ENCODE peak calls at places on chromosomes 5 and 9, in eight cellular contexts. R is HCT116, O is A549, M is HepG2, X is K562, H is GM12878, A is H1, U is endothelial cell of umbilical vein. W is an unnamed sample.

GRCh38 chr9:34907044-34907443 is 51.0 kb upstream of the PHF24 start:
- DNase-seq in R (no peak), O (no peak), M (no peak), X (no peak), H (no peak), A (no peak), U (no peak), W (no peak)

GRCh38 chr9:129258823-129259301 is 80.8 kb upstream of the IER5L start:
- DNase-seq in R (no peak), O (no peak), M (no peak), X (no peak), H (no peak), A (no peak), U (no peak), W (no peak)

GRCh38 chr5:127988149-127988755 is 95.3 kb upstream of the SLC12A2 start:
- DNase-seq in R (peak), O (peak), M (peak), X (no peak), H (no peak), A (no peak), U (peak), W (no peak)

GRCh38 chr9:113547501-113547900 is 84.0 kb downstream of the RGS3 start:
- DNase-seq in R (no peak), O (no peak), M (no peak), X (no peak), H (no peak), A (no peak), U (no peak), W (no peak)

GRCh38 chr9:104608336-104608735 is 2.9 kb upstream of the OR13C2 start:
- DNase-seq in R (no peak), O (no peak), M (no peak), X (no peak), H (no peak), A (no peak), U (no peak), W (peak)

GRCh38 chr5:141488591-141489478 is at the start of gene PCDHGC5:
- DNase-seq in R (no peak), O (no peak), M (no peak), X (no peak), H (no peak), A (no peak), U (no peak), W (no peak)

GRCh38 chr5:108641596-108641995 is 106.1 kb upstream of the FER start:
- DNase-seq in R (no peak), O (no peak), M (no peak), X (no peak), H (no peak), A (no peak), U (no peak), W (no peak)

GRCh38 chr5:66967102-66967501 is 229.5 kb downstream of the CD180 start:
- DNase-seq in R (no peak), O (no peak), M (no peak), X (no peak), H (no peak), A (no peak), U (no peak), W (no peak)

GRCh38 chr5:73031839-73032238 is 76.0 kb downstream of the FCHO2 start:
- DNase-seq in R (peak), O (no peak), M (no peak), X (no peak), H (no peak), A (no peak), U (peak), W (no peak)

GRCh38 chr9:121737481-121737931 is 86.1 kb downstream of the DAB2IP start:
- DNase-seq in R (no peak), O (no peak), M (no peak), X (no peak), H (no peak), A (no peak), U (no peak), W (no peak)

GRCh38 chr9:121736964-121737462 is 85.6 kb downstream of the DAB2IP start:
- DNase-seq in R (no peak), O (peak), M (peak), X (peak), H (no peak), A (no peak), U (no peak), W (no peak)

GRCh38 chr9:121735065-121735791 is 83.8 kb downstream of the DAB2IP start:
- DNase-seq in R (no peak), O (peak), M (peak), X (peak), H (no peak), A (peak), U (peak), W (peak)

GRCh38 chr9:121735792-121736130 is 84.3 kb downstream of the DAB2IP start:
- DNase-seq in R (no peak), O (peak), M (no peak), X (no peak), H (no peak), A (no peak), U (no peak), W (no peak)

GRCh38 chr9:121736147-121736721 is 84.8 kb downstream of the DAB2IP start:
- DNase-seq in R (no peak), O (peak), M (no peak), X (peak), H (no peak), A (no peak), U (no peak), W (no peak)
- H3K4me3 ChIP-seq in R (peak), O (peak), M (peak), X (no peak), H (no peak), A (peak), U (peak), W (no peak)

GRCh38 chr5:172641359-172642045 is 439 bp downstream of the NEURL1B start:
- DNase-seq in R (no peak), O (peak), M (no peak), X (no peak), H (no peak), A (no peak), U (no peak), W (no peak)

GRCh38 chr5:172642511-172642910 is 1.4 kb downstream of the NEURL1B start:
- DNase-seq in R (no peak), O (no peak), M (no peak), X (no peak), H (no peak), A (no peak), U (no peak), W (no peak)

GRCh38 chr5:172640139-172640538 is 924 bp upstream of the NEURL1B start:
- DNase-seq in R (no peak), O (no peak), M (no peak), X (no peak), H (no peak), A (no peak), U (no peak), W (no peak)

GRCh38 chr5:172642046-172642409 is 965 bp downstream of the NEURL1B start:
- DNase-seq in R (no peak), O (no peak), M (no peak), X (no peak), H (no peak), A (no peak), U (no peak), W (no peak)

DNA sequence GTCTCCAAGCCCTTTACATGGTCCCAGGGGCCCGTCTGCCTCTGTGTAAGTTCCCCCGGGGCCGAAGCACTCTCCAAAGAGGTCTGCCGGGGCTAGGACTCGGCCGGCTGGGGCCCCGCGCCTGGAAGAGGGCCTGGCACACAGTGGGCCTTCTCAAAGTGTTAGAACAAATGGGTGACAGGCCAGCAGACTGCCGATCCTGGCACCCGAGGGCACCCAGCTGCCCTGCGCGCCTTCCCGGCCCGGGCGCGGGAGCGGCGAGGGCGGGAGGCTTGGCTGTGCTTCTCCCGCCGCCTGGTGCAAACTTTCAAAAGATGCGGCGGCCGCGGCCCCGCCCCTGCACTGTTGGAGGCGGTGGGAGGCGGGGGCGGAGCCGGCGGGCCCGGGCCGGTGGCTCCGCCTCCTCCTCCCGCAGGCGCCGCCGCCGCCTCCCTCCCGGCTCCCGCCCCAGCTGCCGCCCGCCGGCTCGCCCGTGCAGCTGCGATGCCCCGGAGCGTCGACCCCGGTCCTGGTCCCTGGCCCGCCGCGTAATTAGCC is at the start of gene NEURL1B:
- DNase-seq in R (peak), O (peak), M (peak), X (peak), H (no peak), A (no peak), U (peak), W (peak)
- TF ChIP-seq POLR2A in R (no peak), O (no peak), M (no peak), X (no peak), H (peak), A (no peak), U (no peak), W (no peak)

DNA sequence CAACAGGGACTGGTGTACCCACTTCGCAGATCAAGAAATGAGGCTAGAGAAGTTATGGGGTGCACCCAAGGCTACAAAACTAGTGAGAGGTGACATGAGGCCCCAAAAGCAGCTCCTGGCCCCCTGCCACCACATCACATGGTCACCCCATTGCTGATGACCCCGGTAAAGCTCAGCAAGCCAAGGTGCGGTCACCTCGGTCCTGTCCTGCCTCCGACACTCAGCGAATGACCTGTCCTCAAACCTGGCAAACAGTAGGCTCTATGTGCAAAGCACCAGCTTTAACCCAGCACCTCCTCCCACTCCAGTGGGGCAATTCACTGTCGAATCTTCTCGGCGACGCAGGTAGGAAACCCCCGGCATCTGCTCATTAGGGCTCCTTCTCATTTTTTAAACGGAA is 307.4 kb downstream of the RAB3C start:
- DNase-seq in R (no peak), O (peak), M (no peak), X (no peak), H (no peak), A (no peak), U (no peak), W (no peak)
- TF ChIP-seq MAX in R (no peak), O (peak), M (no peak), X (no peak), H (no peak), A (no peak), U (no peak), W (no peak)

GRCh38 chr9:8570776-8571175 is 771.2 kb upstream of the DMAC1 start:
- DNase-seq in R (no peak), O (no peak), M (no peak), X (no peak), H (no peak), A (no peak), U (no peak), W (no peak)

GRCh38 chr9:8569832-8570231 is 770.3 kb upstream of the DMAC1 start:
- DNase-seq in R (no peak), O (no peak), M (no peak), X (no peak), H (no peak), A (no peak), U (no peak), W (no peak)

GRCh38 chr9:8567963-8568579 is 768.5 kb upstream of the DMAC1 start:
- DNase-seq in R (no peak), O (no peak), M (no peak), X (no peak), H (no peak), A (no peak), U (no peak), W (no peak)

GRCh38 chr9:8560560-8561525 is 761.3 kb upstream of the DMAC1 start:
- DNase-seq in R (no peak), O (peak), M (no peak), X (no peak), H (no peak), A (no peak), U (no peak), W (no peak)

DNA sequence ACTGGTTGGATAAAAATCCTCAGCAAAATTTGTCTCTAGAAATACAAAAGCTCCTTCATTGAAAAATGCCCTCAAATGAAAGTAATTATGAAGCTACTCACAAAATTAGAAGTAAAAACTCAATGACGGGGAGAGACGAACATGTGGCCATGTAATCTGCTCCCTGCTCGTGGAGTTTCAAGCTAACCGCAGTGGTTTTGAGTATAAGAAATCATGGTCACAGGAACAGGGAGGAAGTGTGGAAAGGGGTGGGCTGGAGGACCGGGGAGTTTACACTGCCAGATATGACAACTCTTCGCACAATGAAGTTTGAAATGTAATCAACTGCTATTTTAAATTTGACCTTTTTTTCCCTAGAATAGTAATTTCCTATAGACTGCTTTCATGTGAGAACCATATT is 765.4 kb upstream of the DMAC1 start:
- DNase-seq in R (no peak), O (no peak), M (no peak), X (no peak), H (no peak), A (no peak), U (no peak), W (no peak)
- H3K4me3 ChIP-seq in R (no peak), O (no peak), M (no peak), X (no peak), H (no peak), A (no peak), U (no peak), W (no peak)

DNA sequence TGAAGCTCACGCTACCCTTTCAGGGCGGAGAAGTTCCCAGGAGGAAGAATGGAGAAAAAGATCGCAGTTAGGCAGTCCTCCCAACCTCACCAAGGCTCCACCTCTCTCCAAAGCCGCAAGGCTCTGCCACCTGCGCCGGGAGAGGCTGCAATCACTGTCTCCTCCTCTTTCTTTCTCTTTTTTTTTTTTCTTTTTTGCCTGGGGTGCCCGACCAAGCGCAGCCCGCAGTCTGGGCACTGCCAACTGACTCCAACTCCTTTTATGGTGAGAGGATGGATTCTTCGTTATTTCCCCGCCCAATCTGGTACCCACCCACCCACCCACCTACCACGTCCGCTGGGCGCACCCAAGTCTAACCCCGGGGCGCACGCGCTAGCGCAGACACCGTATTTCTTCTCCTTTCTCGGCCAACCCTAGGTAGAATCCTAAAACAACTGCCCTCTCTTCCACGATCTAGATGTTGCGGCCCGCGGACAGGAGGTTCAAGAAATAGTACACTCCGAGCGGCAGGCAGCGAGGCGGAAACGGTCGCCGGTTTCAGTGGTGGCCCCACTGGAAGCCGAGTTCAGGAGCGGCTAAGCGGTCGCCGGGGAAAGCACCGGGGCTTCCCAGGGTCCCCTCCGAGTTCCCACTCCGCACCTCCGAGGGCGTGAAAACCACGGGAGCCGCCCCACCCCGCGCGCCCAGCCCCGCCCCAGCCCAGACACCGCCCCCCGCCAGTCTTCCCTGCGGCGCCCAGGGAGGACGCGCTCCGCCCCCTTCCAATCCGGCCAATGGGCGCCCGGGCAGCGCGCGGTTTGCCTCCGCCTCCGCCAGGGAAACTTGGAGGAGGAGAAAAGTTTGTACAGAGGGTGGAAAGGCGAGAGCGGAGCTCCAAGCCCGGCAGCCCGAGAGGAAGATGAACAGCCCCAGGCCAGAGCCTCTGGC is at the start of gene PTGER4:
- DNase-seq in R (peak), O (peak), M (peak), X (peak), H (peak), A (no peak), U (peak), W (peak)
- TF ChIP-seq POLR2A in R (peak), O (peak), M (no peak), X (no peak), H (peak), A (no peak), U (peak), W (peak)

GRCh38 chr5:113510836-113511451 is 2.5 kb upstream of the YTHDC2 start:
- DNase-seq in R (peak), O (peak), M (peak), X (no peak), H (no peak), A (no peak), U (peak), W (peak)
- TF ChIP-seq MAX in R (no peak), O (no peak), M (no peak), X (no peak), H (no peak), A (no peak), U (no peak), W (no peak)